ENCODE peak calls at places on chromosomes 11 and 22, in five cellular contexts. O, H, N, B and J are unnamed samples.

GRCh38 chr11:34261820-34262219 is 96.0 kb downstream of the ABTB2 start:
- DNase-seq in O (no peak), H (no peak), N (no peak), B (no peak), J (no peak)

GRCh38 chr22:22685586-22685985 is 41.2 kb downstream of the GGTLC2 start:
- DNase-seq in O (no peak), H (no peak), N (no peak), B (no peak), J (no peak)

GRCh38 chr11:3137486-3138177 is 27.5 kb downstream of the OSBPL5 start:
- DNase-seq in O (no peak), H (no peak), N (no peak), B (no peak), J (no peak)

GRCh38 chr11:59574467-59574866 is 41.1 kb downstream of the OSBP start:
- DNase-seq in O (no peak), H (no peak), N (no peak), B (no peak), J (no peak)

GRCh38 chr11:64372021-64372420 is 13.1 kb downstream of the RPS6KA4 start:
- DNase-seq in O (no peak), H (no peak), N (no peak), B (no peak), J (no peak)

GRCh38 chr11:46237248-46238077 is 40.0 kb upstream of the CREB3L1 start:
- DNase-seq in O (peak), H (peak), N (no peak), B (peak), J (peak)

GRCh38 chr11:13007702-13008435 is 1.2 kb upstream of the RASSF10 start:
- DNase-seq in O (no peak), H (no peak), N (no peak), B (no peak), J (no peak)

GRCh38 chr11:134613646-134614045 is 201.6 kb upstream of the B3GAT1 start:
- DNase-seq in O (no peak), H (no peak), N (no peak), B (no peak), J (no peak)

GRCh38 chr22:20015971-20016733 is 471 bp downstream of the ARVCF start:
- DNase-seq in O (peak), H (no peak), N (no peak), B (no peak), J (no peak)

GRCh38 chr11:28833670-28834069 is 725.5 kb downstream of the METTL15 start:
- DNase-seq in O (no peak), H (no peak), N (no peak), B (no peak), J (no peak)

GRCh38 chr11:93219440-93219839 is 21.6 kb upstream of the SLC36A4 start:
- DNase-seq in O (no peak), H (no peak), N (no peak), B (no peak), J (no peak)

GRCh38 chr22:43891360-43892182 is at the start of gene PNPLA5:
- DNase-seq in O (no peak), H (no peak), N (no peak), B (no peak), J (no peak)

GRCh38 chr22:33746501-33746928 is 173.8 kb downstream of the LARGE1 start:
- DNase-seq in O (no peak), H (no peak), N (no peak), B (no peak), J (no peak)

GRCh38 chr22:43343262-43343988 is at the start of gene SCUBE1:
- DNase-seq in O (peak), H (peak), N (no peak), B (no peak), J (peak)

GRCh38 chr22:35995772-35996171 is 32.9 kb downstream of the RBFOX2 start:
- DNase-seq in O (no peak), H (no peak), N (no peak), B (no peak), J (no peak)

GRCh38 chr11:60914620-60915249 is 777 bp downstream of the TMEM109 start:
- DNase-seq in O (peak), H (no peak), N (no peak), B (no peak), J (no peak)

GRCh38 chr11:40387240-40387980 is 1072.0 kb downstream of the LRRC4C start:
- DNase-seq in O (no peak), H (no peak), N (no peak), B (no peak), J (no peak)

GRCh38 chr11:113577356-113578163 is 102.4 kb upstream of the DRD2 start:
- DNase-seq in O (no peak), H (no peak), N (no peak), B (no peak), J (no peak)

GRCh38 chr11:114159802-114160588 is 100.5 kb downstream of the ZBTB16 start:
- DNase-seq in O (peak), H (no peak), N (peak), B (no peak), J (no peak)

GRCh38 chr22:23233746-23234408 is 53.6 kb downstream of the BCR start:
- DNase-seq in O (peak), H (no peak), N (no peak), B (no peak), J (no peak)

GRCh38 chr11:71397328-71397860 is 50.8 kb downstream of the DHCR7 start:
- DNase-seq in O (no peak), H (no peak), N (no peak), B (no peak), J (no peak)

GRCh38 chr22:48919851-48920589 is 907.7 kb downstream of the BRD1 start:
- DNase-seq in O (no peak), H (no peak), N (no peak), B (no peak), J (no peak)

GRCh38 chr22:45285431-45286058 is 796 bp downstream of the UPK3A start:
- DNase-seq in O (no peak), H (no peak), N (no peak), B (no peak), J (no peak)

GRCh38 chr11:113351490-113351889 is 36.1 kb upstream of the ANKK1 start:
- DNase-seq in O (no peak), H (no peak), N (no peak), B (no peak), J (no peak)

GRCh38 chr11:2860636-2861035 is 24.9 kb downstream of the CDKN1C start:
- DNase-seq in O (no peak), H (no peak), N (peak), B (no peak), J (no peak)

GRCh38 chr11:76617553-76618265 is 52.8 kb downstream of the LRRC32 start:
- DNase-seq in O (no peak), H (no peak), N (no peak), B (no peak), J (no peak)

GRCh38 chr11:26377619-26378018 is 45.7 kb downstream of the ANO3 start:
- DNase-seq in O (no peak), H (no peak), N (no peak), B (no peak), J (no peak)

GRCh38 chr22:26229910-26230309 is 60.6 kb downstream of the SEZ6L start:
- DNase-seq in O (no peak), H (no peak), N (no peak), B (no peak), J (no peak)

GRCh38 chr11:121996574-121996973 is 119.4 kb downstream of the BLID start:
- DNase-seq in O (no peak), H (no peak), N (no peak), B (no peak), J (no peak)

GRCh38 chr11:118699508-118700220 is 20.2 kb upstream of the TREH start:
- DNase-seq in O (no peak), H (no peak), N (no peak), B (no peak), J (no peak)

GRCh38 chr11:117166491-117166890 is 12.1 kb upstream of the SIDT2 start:
- DNase-seq in O (no peak), H (no peak), N (no peak), B (no peak), J (no peak)

GRCh38 chr11:72441647-72442267 is 7.4 kb upstream of the CLPB start:
- DNase-seq in O (no peak), H (no peak), N (no peak), B (no peak), J (no peak)

GRCh38 chr11:19868871-19869270 is 156.2 kb downstream of the NAV2 start:
- DNase-seq in O (no peak), H (no peak), N (no peak), B (no peak), J (no peak)

GRCh38 chr11:94851864-94852581 is 83.9 kb downstream of the AMOTL1 start:
- DNase-seq in O (no peak), H (no peak), N (no peak), B (no peak), J (no peak)

DNA sequence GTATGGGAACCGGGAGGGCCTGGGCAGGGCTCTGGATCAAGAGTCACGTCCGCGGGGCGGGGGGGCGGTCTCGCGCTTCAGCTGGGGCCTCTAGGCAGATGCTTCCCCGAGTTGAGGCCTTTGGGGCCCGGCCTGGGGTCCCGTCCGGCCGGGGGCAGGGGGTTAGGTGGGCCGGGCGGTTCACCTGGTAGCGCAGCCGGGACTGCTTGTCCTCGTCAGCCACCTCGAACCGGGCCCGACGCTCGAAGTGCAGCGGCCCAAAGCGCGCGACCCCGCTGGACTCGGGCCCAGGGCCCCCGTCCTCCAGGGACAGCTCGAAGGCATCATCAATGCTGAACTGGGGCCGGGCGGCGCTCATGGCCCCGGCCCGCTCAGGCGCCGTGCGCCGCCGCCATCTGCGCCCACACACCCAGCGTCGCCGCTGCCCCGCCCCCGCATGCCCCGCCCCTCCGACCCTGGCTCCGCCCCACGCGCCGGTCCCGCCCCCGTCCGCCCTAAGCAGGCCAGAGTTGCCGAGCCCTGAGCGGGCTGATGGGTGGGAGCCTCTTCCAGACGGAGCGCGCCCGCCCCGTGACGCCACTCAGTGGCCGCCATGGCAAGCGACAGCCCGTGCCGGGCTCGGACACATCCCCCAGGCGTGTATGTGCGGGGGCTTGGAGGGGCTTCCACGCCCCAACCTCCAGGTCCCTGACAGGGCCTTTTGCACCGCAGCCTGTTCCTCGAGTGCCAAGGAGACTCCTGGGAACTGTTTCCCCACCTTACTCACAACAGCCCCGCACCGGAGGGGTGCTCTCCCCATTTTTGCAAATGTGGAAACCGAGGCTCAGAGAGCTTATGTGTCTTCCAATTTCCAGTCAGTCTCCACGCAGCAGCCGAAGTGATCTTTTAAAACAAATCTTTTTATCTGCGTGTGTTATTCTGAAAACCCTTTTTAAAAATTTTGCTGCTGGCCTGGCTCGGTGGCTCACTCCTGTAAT is at the start of gene TMEM134:
- DNase-seq in O (peak), H (peak), N (peak), B (peak), J (peak)
- TF ChIP-seq POLR2A in O (peak), H (peak), N (peak), B (peak), J (peak)

GRCh38 chr22:47449508-47450270 is 687.2 kb downstream of the TBC1D22A start:
- DNase-seq in O (no peak), H (no peak), N (no peak), B (no peak), J (no peak)
- TF ChIP-seq TAF1 in O (no peak), H (no peak), N (no peak), B (no peak), J (no peak)

DNA sequence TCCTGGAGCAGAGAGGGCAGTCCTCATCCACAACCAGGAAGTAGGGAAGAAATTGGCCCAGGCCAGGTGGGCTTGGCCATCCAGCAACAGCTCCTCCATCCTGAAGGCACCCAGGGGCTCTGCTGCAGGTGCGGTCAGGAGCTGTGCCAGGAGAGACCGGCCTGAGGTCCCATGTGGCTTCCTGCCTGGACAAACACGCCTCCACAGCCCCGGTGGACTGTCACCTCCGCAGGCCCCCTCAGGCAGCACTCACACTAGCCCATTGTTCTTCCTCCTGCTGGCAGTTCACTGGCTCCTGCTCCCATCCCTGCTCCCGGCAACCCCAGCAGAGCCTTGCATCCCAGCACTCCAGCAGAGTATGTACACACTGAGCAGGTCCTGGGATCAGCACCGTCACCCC is 16.0 kb upstream of the POU2AF1 start:
- DNase-seq in O (no peak), H (no peak), N (no peak), B (no peak), J (no peak)
- TF ChIP-seq POLR2A in O (no peak), H (no peak), N (no peak), B (no peak), J (no peak)

GRCh38 chr11:124754710-124755109 is 2.7 kb upstream of the VSIG2 start:
- DNase-seq in O (no peak), H (no peak), N (no peak), B (no peak), J (no peak)
- TF ChIP-seq TAF1 in O (no peak), H (no peak), N (no peak), B (no peak), J (no peak)